ENCODE peak calls at places on chromosomes 12 and 14, in seven cellular contexts. O, B, V, J, A, N and S are unnamed samples.

GRCh38 chr14:30017370-30017993 is 89.8 kb upstream of the PRKD1 start:
- DNase-seq in N (no peak), A (no peak), O (no peak), J (no peak), V (no peak), B (no peak), S (no peak)

GRCh38 chr12:6262211-6262610 is 48.3 kb upstream of the PLEKHG6 start:
- DNase-seq in N (no peak), J (no peak), V (no peak), O (no peak), B (no peak), A (no peak), S (no peak)

GRCh38 chr14:23445773-23446172 is 10.3 kb upstream of the MYH7 start:
- DNase-seq in J (no peak), B (no peak), N (no peak), V (no peak), A (no peak), O (no peak), S (no peak)

GRCh38 chr12:109687250-109687649 is 26.4 kb upstream of the FAM222A start:
- DNase-seq in O (no peak), J (no peak), V (no peak), A (no peak), B (no peak), N (no peak), S (no peak)

GRCh38 chr12:120989687-120990086 is 11.3 kb downstream of the HNF1A start:
- DNase-seq in N (no peak), J (no peak), V (no peak), B (no peak), A (no peak), O (no peak), S (no peak)

GRCh38 chr12:100897240-100897639 is 102.7 kb downstream of the ANO4 start:
- DNase-seq in A (no peak), O (no peak), J (no peak), V (no peak), N (no peak), B (no peak), S (no peak)

GRCh38 chr12:107351716-107352115 is 258.4 kb upstream of the CRY1 start:
- DNase-seq in O (no peak), V (no peak), A (no peak), N (no peak), B (no peak), J (no peak), S (no peak)

GRCh38 chr12:65827827-65828231 is 3.5 kb downstream of the HMGA2 start:
- DNase-seq in J (no peak), B (peak), V (no peak), A (no peak), N (no peak), O (no peak), S (no peak)

GRCh38 chr14:92439551-92440344 is 73.8 kb upstream of the RIN3 start:
- DNase-seq in B (no peak), V (no peak), O (no peak), J (no peak), A (no peak), N (no peak), S (no peak)

GRCh38 chr12:72269491-72269890 is 2.7 kb upstream of the TRHDE start:
- DNase-seq in A (no peak), O (no peak), B (no peak), J (no peak), N (no peak), V (peak), S (no peak)

GRCh38 chr12:52495385-52495784 is 2.3 kb upstream of the KRT6A start:
- DNase-seq in A (peak), O (no peak), V (no peak), J (no peak), N (no peak), B (no peak), S (peak)

GRCh38 chr14:104179126-104179525 is 40.7 kb downstream of the KIF26A start:
- DNase-seq in J (no peak), N (no peak), B (no peak), A (no peak), O (no peak), V (no peak), S (no peak)